ENCODE peak calls at places on chromosomes 1 and 21, in six cellular contexts. One of them, this sample, is unnamed.

GRCh38 chr1:180953291-180953747 is 40.6 kb downstream of the KIAA1614 start:
- DNase-seq in IMR-90: no peak
- DNase-seq in AG08395: no peak
- DNase-seq in progenitor cell of endocrine pancreas: no peak
- DNase-seq in posterior vena cava: peak
- DNase-seq in left ventricle myocardium inferior: no peak
- DNase-seq in this sample: no peak

GRCh38 chr1:151137789-151138188 is 8.6 kb downstream of the SEMA6C start:
- DNase-seq in IMR-90: no peak
- DNase-seq in AG08395: no peak
- DNase-seq in progenitor cell of endocrine pancreas: no peak
- DNase-seq in posterior vena cava: peak
- DNase-seq in left ventricle myocardium inferior: no peak
- DNase-seq in this sample: no peak

GRCh38 chr1:116671835-116672234 is 4.3 kb upstream of the IGSF3 start:
- DNase-seq in IMR-90: no peak
- DNase-seq in AG08395: no peak
- DNase-seq in progenitor cell of endocrine pancreas: no peak
- DNase-seq in posterior vena cava: no peak
- DNase-seq in left ventricle myocardium inferior: no peak
- DNase-seq in this sample: no peak

GRCh38 chr1:177873238-177873637 is 96.6 kb downstream of the SEC16B start:
- DNase-seq in IMR-90: peak
- DNase-seq in AG08395: peak
- DNase-seq in progenitor cell of endocrine pancreas: no peak
- DNase-seq in posterior vena cava: no peak
- DNase-seq in left ventricle myocardium inferior: no peak
- DNase-seq in this sample: no peak

GRCh38 chr21:20662523-20662922 is 335.7 kb upstream of the NCAM2 start:
- DNase-seq in IMR-90: no peak
- DNase-seq in AG08395: no peak
- DNase-seq in progenitor cell of endocrine pancreas: no peak
- DNase-seq in posterior vena cava: no peak
- DNase-seq in left ventricle myocardium inferior: no peak
- DNase-seq in this sample: peak

GRCh38 chr1:25858494-25858893 is 763 bp downstream of the AUNIP start:
- DNase-seq in IMR-90: no peak
- DNase-seq in AG08395: no peak
- DNase-seq in progenitor cell of endocrine pancreas: no peak
- DNase-seq in posterior vena cava: no peak
- DNase-seq in left ventricle myocardium inferior: no peak
- DNase-seq in this sample: no peak

GRCh38 chr21:42187976-42188653 is 30.8 kb upstream of the ABCG1 start:
- DNase-seq in IMR-90: no peak
- DNase-seq in AG08395: no peak
- DNase-seq in progenitor cell of endocrine pancreas: no peak
- DNase-seq in posterior vena cava: no peak
- DNase-seq in left ventricle myocardium inferior: no peak
- DNase-seq in this sample: no peak

GRCh38 chr1:156246241-156246761 is 1.6 kb downstream of the PAQR6 start:
- DNase-seq in IMR-90: no peak
- DNase-seq in AG08395: no peak
- DNase-seq in progenitor cell of endocrine pancreas: no peak
- DNase-seq in posterior vena cava: no peak
- DNase-seq in left ventricle myocardium inferior: no peak
- DNase-seq in this sample: no peak